ENCODE peak calls at places on chromosomes 6 and 20, in ten cellular contexts. T is MCF 10A, Q is fibroblast of the aortic adventitia, I is progenitor cell of endocrine pancreas, O is A549, P is fibroblast of mammary gland, U is MM.1S, C is GM12864, K is hepatocyte, W is foreskin fibroblast. N is an unnamed sample.

GRCh38 chr20:40682104-40683045 is 6.7 kb downstream of the MAFB start:
- DNase-seq in T (peak; percentile 10), Q (peak; percentile 6), I (no peak), O (no peak), P (no peak), U (no peak), C (no peak), K (no peak), W (peak; percentile 40), N (no peak)

GRCh38 chr20:45835230-45836224 is 1.9 kb downstream of the SNX21 start:
- DNase-seq in T (peak; percentile 55), Q (peak; percentile 92), I (no peak), O (no peak), P (peak; percentile 98), U (no peak), C (no peak), K (no peak), W (peak; percentile 94), N (no peak)

GRCh38 chr6:37049990-37050853 is 44.8 kb downstream of the FGD2 start:
- DNase-seq in T (no peak), Q (no peak), I (no peak), O (no peak), P (no peak), U (peak; percentile 59), C (peak; percentile 68), K (no peak), W (no peak), N (peak; percentile 71)

GRCh38 chr6:81486234-81486633 is 266.2 kb downstream of the TENT5A start:
- DNase-seq in T (no peak), Q (no peak), I (no peak), O (no peak), P (no peak), U (no peak), C (no peak), K (no peak), W (no peak), N (no peak)

GRCh38 chr6:138157986-138158638 is 3.6 kb upstream of the ARFGEF3 start:
- DNase-seq in T (no peak), Q (no peak), I (no peak), O (no peak), P (no peak), U (no peak), C (no peak), K (peak; percentile 34), W (no peak), N (no peak)

GRCh38 chr6:95768539-95768938 is 191.2 kb downstream of the MANEA start:
- DNase-seq in T (peak; percentile 1), Q (no peak), I (no peak), O (no peak), P (no peak), U (peak; percentile 24), C (no peak), K (peak; percentile 6), W (no peak), N (no peak)

GRCh38 chr6:71419954-71420692 is 131.5 kb downstream of the OGFRL1 start:
- DNase-seq in T (peak; percentile 32), Q (no peak), I (peak; percentile 46), O (no peak), P (peak; percentile 30), U (peak; percentile 21), C (no peak), K (peak; percentile 70), W (peak; percentile 81), N (peak; percentile 19)

GRCh38 chr6:130955755-130956154 is 107.3 kb downstream of the EPB41L2 start:
- DNase-seq in T (no peak), Q (no peak), I (no peak), O (no peak), P (no peak), U (no peak), C (no peak), K (no peak), W (no peak), N (no peak)

GRCh38 chr20:62709537-62709905 is 885 bp downstream of the NTSR1 start:
- DNase-seq in T (no peak), Q (no peak), I (no peak), O (peak; percentile 37), P (no peak), U (no peak), C (no peak), K (no peak), W (no peak), N (no peak)

GRCh38 chr20:62708591-62709536 is at the start of gene NTSR1:
- DNase-seq in T (no peak), Q (peak; percentile 24), I (no peak), O (peak; percentile 47), P (no peak), U (no peak), C (no peak), K (no peak), W (peak; percentile 71), N (no peak)

GRCh38 chr20:62706857-62707256 is 1.8 kb upstream of the NTSR1 start:
- DNase-seq in T (no peak), Q (no peak), I (no peak), O (no peak), P (no peak), U (no peak), C (no peak), K (no peak), W (no peak), N (no peak)

GRCh38 chr20:62707281-62707941 is 1.2 kb upstream of the NTSR1 start:
- DNase-seq in T (no peak), Q (no peak), I (no peak), O (no peak), P (no peak), U (no peak), C (no peak), K (no peak), W (no peak), N (no peak)

DNA sequence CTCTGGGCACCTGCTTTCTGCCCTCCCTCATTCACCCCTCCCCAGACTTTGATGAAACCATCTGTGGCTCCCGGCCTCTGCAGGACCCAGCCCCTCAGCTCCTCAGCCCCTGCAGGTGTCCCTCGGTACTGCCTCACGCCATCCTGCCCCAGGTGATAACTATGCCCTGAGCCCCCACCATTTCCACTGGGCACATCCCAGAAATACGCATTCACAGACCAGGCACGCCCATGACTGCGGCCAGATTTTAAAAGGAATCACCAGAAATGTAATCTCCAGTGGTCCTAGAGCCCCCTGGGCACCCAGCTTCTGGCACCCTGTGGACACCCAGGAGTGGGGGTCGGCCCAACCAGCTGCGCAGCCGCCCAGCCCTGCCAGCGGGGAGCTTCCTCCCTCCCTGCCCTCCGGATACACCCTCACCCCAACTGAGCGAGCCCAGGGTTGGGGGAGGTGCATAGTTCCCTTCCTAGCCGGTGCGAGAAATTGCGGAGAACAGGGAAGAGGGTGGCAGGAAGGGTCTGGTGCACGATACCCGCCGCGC is 585 bp upstream of the NTSR1 start:
- DNase-seq in T (peak; percentile 43), Q (no peak), I (no peak), O (peak; percentile 44), P (no peak), U (no peak), C (no peak), K (no peak), W (peak; percentile 49), N (no peak)
- TF ChIP-seq CTCF in T (peak; percentile 54), Q (peak; percentile 47), I (peak; percentile 57), O (no peak), P (peak; percentile 12), U (peak; percentile 25), C (peak; percentile 48), K (peak; percentile 2), W (peak; percentile 21), N (no peak)

GRCh38 chr20:36593347-36593746 is 12.2 kb upstream of the RAB5IF start:
- DNase-seq in T (no peak), Q (no peak), I (no peak), O (no peak), P (no peak), U (no peak), C (no peak), K (no peak), W (no peak), N (no peak)

GRCh38 chr20:36587388-36588136 is 14.2 kb downstream of the TGIF2 start:
- DNase-seq in T (no peak), Q (no peak), I (no peak), O (no peak), P (no peak), U (no peak), C (no peak), K (no peak), W (no peak), N (no peak)

GRCh38 chr20:36591281-36591680 is 14.3 kb upstream of the RAB5IF start:
- DNase-seq in T (no peak), Q (no peak), I (no peak), O (no peak), P (no peak), U (no peak), C (no peak), K (no peak), W (no peak), N (no peak)

GRCh38 chr20:36591854-36592641 is 13.5 kb upstream of the RAB5IF start:
- DNase-seq in T (peak; percentile 47), Q (peak; percentile 56), I (no peak), O (no peak), P (peak; percentile 38), U (no peak), C (no peak), K (peak; percentile 57), W (peak; percentile 69), N (no peak)
- TF ChIP-seq CTCF in T (peak; percentile 15), Q (peak; percentile 49), I (no peak), O (peak; percentile 20), P (peak; percentile 28), U (no peak), C (no peak), K (peak; percentile 54), W (peak; percentile 65), N (no peak)

DNA sequence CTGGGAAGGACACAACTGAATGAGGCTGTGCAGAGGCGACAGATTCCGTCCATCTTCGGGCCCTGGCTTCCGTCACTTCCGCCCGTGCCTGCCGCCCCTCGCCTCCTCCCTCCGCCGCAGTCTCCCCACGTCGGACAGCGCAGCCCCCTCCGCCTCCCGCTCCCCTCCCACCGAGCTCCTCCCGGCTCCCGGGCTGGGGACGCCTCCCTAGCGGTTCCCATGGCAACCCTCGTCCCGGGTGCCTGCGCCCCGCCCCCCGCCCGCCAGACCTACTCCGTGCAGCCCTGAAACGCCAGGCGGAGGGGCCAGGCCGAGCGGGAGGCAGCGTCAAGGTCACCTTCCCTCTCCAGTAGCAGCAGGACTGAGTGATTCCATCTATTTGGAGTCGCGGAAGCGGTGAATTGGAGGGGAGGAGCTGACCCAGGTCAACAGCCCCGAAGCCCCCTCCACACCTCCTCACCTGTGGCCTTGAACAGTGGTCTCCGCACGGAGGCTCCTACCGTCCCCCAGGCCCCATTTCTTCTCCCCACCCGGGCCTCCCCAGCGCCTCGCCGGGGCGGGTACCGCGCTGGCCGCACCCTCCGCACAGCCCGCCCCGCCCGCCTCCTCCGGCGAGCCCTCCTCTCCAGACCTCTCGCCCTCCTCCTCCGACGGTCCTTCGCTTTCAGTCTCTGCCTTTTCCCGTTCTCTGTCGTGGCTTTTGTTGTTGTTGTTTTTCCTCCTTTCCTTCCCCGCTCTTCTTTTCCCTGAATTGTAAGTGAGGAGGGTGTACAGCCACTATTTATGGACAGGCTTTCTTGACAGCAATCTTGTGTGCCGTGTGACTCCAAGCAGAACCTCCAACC is 951 bp downstream of the NRSN2 start:
- DNase-seq in T (peak; percentile 86), Q (peak; percentile 89), I (peak; percentile 91), O (peak; percentile 97), P (peak; percentile 89), U (peak; percentile 86), C (no peak), K (peak; percentile 99), W (peak; percentile 98), N (peak; percentile 65)
- TF ChIP-seq CTCF in T (no peak), Q (no peak), I (no peak), O (no peak), P (no peak), U (no peak), C (no peak), K (no peak), W (no peak), N (no peak)

DNA sequence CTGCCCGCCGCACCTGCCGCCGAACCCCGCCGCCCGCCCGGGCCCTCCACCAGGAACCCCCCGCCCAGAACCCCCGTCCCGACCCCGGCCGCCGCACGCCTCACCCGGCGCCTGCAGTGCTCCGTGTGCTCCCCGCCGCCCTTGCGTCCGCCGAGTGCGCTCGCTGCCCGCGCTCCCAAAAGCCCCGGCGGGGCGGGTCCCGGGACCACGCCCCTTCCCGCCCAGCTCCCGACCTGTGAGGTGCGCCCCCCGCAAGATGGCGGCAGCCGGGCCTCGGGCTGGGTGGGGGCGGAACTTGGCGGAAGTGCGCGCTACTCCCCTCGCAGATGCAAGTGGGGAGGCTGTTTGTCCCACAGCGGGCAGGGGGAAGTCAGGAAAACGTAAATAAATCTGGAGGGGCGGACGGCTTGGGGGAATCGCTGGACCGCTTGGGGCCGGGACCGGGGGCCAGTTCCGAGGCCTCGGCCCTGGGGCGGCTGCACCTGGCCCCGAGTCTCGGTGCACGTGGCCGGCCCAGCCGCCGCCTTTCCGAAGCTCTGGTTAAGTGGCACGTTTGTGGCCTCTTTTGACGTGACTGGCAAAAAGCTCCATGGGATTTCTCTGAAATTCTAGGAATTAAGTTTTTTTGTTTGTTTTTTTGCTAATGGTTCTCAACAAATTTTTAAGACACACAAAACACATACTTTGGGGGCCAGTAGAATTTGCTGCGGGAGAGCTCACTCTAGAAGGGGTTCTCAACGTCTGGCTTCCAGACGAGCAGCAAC is at the start of gene EZR:
- DNase-seq in T (peak; percentile 76), Q (peak; percentile 38), I (peak; percentile 64), O (peak; percentile 86), P (peak; percentile 51), U (peak; percentile 74), C (no peak), K (peak; percentile 95), W (peak; percentile 89), N (peak; percentile 80)
- TF ChIP-seq CTCF in T (no peak), Q (no peak), I (no peak), O (no peak), P (no peak), U (no peak), C (no peak), K (no peak), W (no peak), N (no peak)